ENCODE peak calls at places on chromosomes 12 and 14, in ten cellular contexts. W is HS-27A; D is SW480; J is M059J; X is EL; U is retina; N is nucleus accumbens; B is activated naive CD4-positive, alpha-beta T cell treated with anti-CD3 and anti-CD28 coated beads, Interleukin-2, amount 50 U/mL, for 72 hours; E is T-cell; S is thyroid gland. Z is an unnamed sample.

GRCh38 chr14:96176811-96177211 is 27.8 kb upstream of the BDKRB2 start:
- DNase-seq in D (no peak), N (no peak), B (no peak), J (peak; percentile 77), W (no peak), E (no peak), S (peak; percentile 67), X (peak; percentile 42), U (no peak), Z (peak; percentile 45)

GRCh38 chr12:111444314-111444705 is 38.6 kb downstream of the SH2B3 start:
- DNase-seq in E (no peak), J (peak; percentile 72), D (peak; percentile 89), S (no peak), U (no peak), X (no peak), N (no peak), B (no peak), W (no peak), Z (no peak)

GRCh38 chr12:129696952-129697351 is 206.9 kb downstream of the TMEM132D start:
- DNase-seq in X (no peak), S (no peak), B (no peak), U (peak; percentile 35), N (no peak), J (peak; percentile 4), D (no peak), E (no peak), W (no peak), Z (no peak)

GRCh38 chr12:5442251-5443006 is 10.5 kb downstream of the NTF3 start:
- DNase-seq in U (peak; percentile 71), B (no peak), S (no peak), J (peak; percentile 76), N (no peak), X (peak; percentile 68), D (peak; percentile 89), W (peak; percentile 53), E (no peak), Z (no peak)

GRCh38 chr12:20268121-20268732 is 100.1 kb upstream of the PDE3A start:
- DNase-seq in D (no peak), S (no peak), U (no peak), J (peak; percentile 80), E (no peak), W (peak; percentile 19), X (peak; percentile 41), B (no peak), N (no peak), Z (no peak)

GRCh38 chr14:69719501-69719951 is 47.4 kb upstream of the SRSF5 start:
- DNase-seq in N (no peak), E (no peak), D (no peak), J (peak; percentile 61), S (peak; percentile 73), X (peak; percentile 78), W (no peak), B (no peak), U (peak; percentile 47), Z (peak; percentile 66)

GRCh38 chr12:124030510-124030909 is 57.5 kb downstream of the ZNF664 start:
- DNase-seq in J (peak; percentile 87), B (no peak), E (no peak), N (no peak), U (no peak), S (no peak), X (peak; percentile 94), D (no peak), W (peak; percentile 68), Z (no peak)

GRCh38 chr12:67161322-67161918 is 107.7 kb upstream of the CAND1 start:
- DNase-seq in B (peak; percentile 31), U (no peak), E (peak; percentile 0), N (peak; percentile 0), X (peak; percentile 32), S (peak; percentile 50), J (peak; percentile 42), D (peak; percentile 5), W (no peak), Z (peak; percentile 50)

GRCh38 chr12:24839268-24839791 is 109.6 kb downstream of the BCAT1 start:
- DNase-seq in D (no peak), W (no peak), N (no peak), J (no peak), E (no peak), B (peak; percentile 70), X (no peak), S (no peak), U (no peak), Z (no peak)

GRCh38 chr14:104196461-104197180 is 58.2 kb downstream of the KIF26A start:
- DNase-seq in E (no peak), W (no peak), J (no peak), S (peak; percentile 55), U (no peak), N (no peak), X (no peak), D (no peak), B (no peak), Z (no peak)

GRCh38 chr14:24416932-24417619 is 12.4 kb downstream of the CBLN3 start:
- DNase-seq in W (no peak), N (no peak), J (no peak), D (no peak), U (no peak), S (no peak), B (no peak), E (no peak), X (no peak), Z (no peak)

GRCh38 chr14:35883677-35884293 is 57.6 kb downstream of the BRMS1L start:
- DNase-seq in J (peak; percentile 36), U (peak; percentile 43), S (peak; percentile 69), N (peak; percentile 36), W (peak; percentile 8), B (peak; percentile 22), E (no peak), D (peak; percentile 31), X (peak; percentile 12), Z (peak; percentile 37)

GRCh38 chr12:97659117-97659880 is 196.7 kb downstream of the RMST start:
- DNase-seq in N (no peak), U (no peak), X (no peak), J (no peak), B (no peak), W (no peak), E (no peak), S (peak; percentile 2), D (no peak), Z (no peak)

Z was measured in body of pancreas.